ENCODE peak calls at places on chromosomes 11 and 22, in eight cellular contexts. J is dorsolateral prefrontal cortex, O is GM10248, A is AG10803, T is PC-9, E is astrocyte of the spinal cord, N is uterus, V is BJ. G is an unnamed sample.

GRCh38 chr11:72239296-72239848 is 4.6 kb downstream of the PHOX2A start:
- DNase-seq in J (no peak), O (peak), A (peak), T (peak), E (peak), N (peak), V (no peak), G (peak)

GRCh38 chr11:75767228-75767572 is 1.4 kb upstream of the DGAT2 start:
- DNase-seq in J (no peak), O (no peak), A (no peak), T (no peak), E (no peak), N (no peak), V (no peak), G (no peak)

GRCh38 chr11:100576044-100577021 is 110.8 kb upstream of the ARHGAP42 start:
- DNase-seq in J (no peak), O (peak), A (peak), T (peak), E (peak), N (no peak), V (no peak), G (peak)

GRCh38 chr11:35678975-35679374 is 16.4 kb downstream of the TRIM44 start:
- DNase-seq in J (no peak), O (no peak), A (no peak), T (no peak), E (no peak), N (no peak), V (no peak), G (no peak)

GRCh38 chr11:72930011-72930410 is 115.8 kb downstream of the ATG16L2 start:
- DNase-seq in J (no peak), O (no peak), A (peak), T (no peak), E (peak), N (no peak), V (no peak), G (no peak)

GRCh38 chr11:34151166-34151565 is 45.7 kb downstream of the NAT10 start:
- DNase-seq in J (no peak), O (no peak), A (no peak), T (no peak), E (no peak), N (no peak), V (no peak), G (no peak)

GRCh38 chr22:19880786-19881569 is 26.3 kb upstream of the GNB1L start:
- DNase-seq in J (peak), O (no peak), A (peak), T (peak), E (peak), N (peak), V (peak), G (no peak)

GRCh38 chr11:102927624-102927990 is 27.9 kb downstream of the MMP13 start:
- DNase-seq in J (no peak), O (no peak), A (no peak), T (no peak), E (no peak), N (no peak), V (no peak), G (no peak)

GRCh38 chr22:29450222-29450621 is 11.8 kb downstream of the RFPL1 start:
- DNase-seq in J (peak), O (no peak), A (no peak), T (no peak), E (no peak), N (no peak), V (no peak), G (no peak)

GRCh38 chr11:64285885-64286800 is 495 bp downstream of the GPR137 start:
- DNase-seq in J (no peak), O (no peak), A (no peak), T (peak), E (no peak), N (no peak), V (no peak), G (no peak)

GRCh38 chr11:102452461-102453285 is at the start of gene TMEM123:
- DNase-seq in J (peak), O (peak), A (peak), T (peak), E (peak), N (peak), V (no peak), G (peak)

GRCh38 chr22:46053563-46054090 is 76.7 kb upstream of the WNT7B start:
- DNase-seq in J (peak), O (no peak), A (peak), T (peak), E (peak), N (peak), V (no peak), G (peak)

GRCh38 chr22:20044495-20045151 is 23.7 kb downstream of the TANGO2 start:
- DNase-seq in J (no peak), O (no peak), A (no peak), T (no peak), E (no peak), N (no peak), V (no peak), G (no peak)

GRCh38 chr11:86932942-86933875 is 22.0 kb downstream of the FZD4 start:
- DNase-seq in J (no peak), O (no peak), A (no peak), T (no peak), E (no peak), N (no peak), V (no peak), G (no peak)

GRCh38 chr11:1198766-1199688 is 23.8 kb upstream of the MUC5B start:
- DNase-seq in J (peak), O (no peak), A (no peak), T (no peak), E (no peak), N (peak), V (no peak), G (no peak)

GRCh38 chr11:76380977-76381719 is at the start of the genes GVQW3 and THAP12:
- DNase-seq in J (peak), O (peak), A (peak), T (peak), E (peak), N (peak), V (peak), G (peak)

GRCh38 chr22:17192186-17192585 is 27.0 kb downstream of the ADA2 start:
- DNase-seq in J (no peak), O (no peak), A (no peak), T (no peak), E (no peak), N (no peak), V (no peak), G (no peak)

GRCh38 chr22:44192098-44192810 is 11.5 kb downstream of the PARVG start:
- DNase-seq in J (peak), O (no peak), A (no peak), T (peak), E (no peak), N (no peak), V (no peak), G (peak)

GRCh38 chr11:63608353-63609345 is 5.6 kb downstream of the PLAAT3 start:
- DNase-seq in J (no peak), O (no peak), A (peak), T (peak), E (peak), N (no peak), V (peak), G (no peak)

GRCh38 chr11:126969865-126970479 is 30.6 kb downstream of the KIRREL3 start:
- DNase-seq in J (no peak), O (no peak), A (peak), T (no peak), E (peak), N (no peak), V (no peak), G (no peak)

GRCh38 chr11:104146421-104146820 is 17.5 kb downstream of the PDGFD start:
- DNase-seq in J (no peak), O (no peak), A (peak), T (no peak), E (no peak), N (no peak), V (peak), G (no peak)

GRCh38 chr11:114070464-114071139 is 11.1 kb downstream of the ZBTB16 start:
- DNase-seq in J (no peak), O (no peak), A (no peak), T (no peak), E (no peak), N (no peak), V (no peak), G (no peak)

GRCh38 chr11:110176366-110177056 is 83.3 kb downstream of the ZC3H12C start:
- DNase-seq in J (no peak), O (no peak), A (peak), T (no peak), E (peak), N (no peak), V (no peak), G (no peak)

GRCh38 chr11:29962243-29962642 is 54.6 kb downstream of the KCNA4 start:
- DNase-seq in J (no peak), O (no peak), A (no peak), T (no peak), E (no peak), N (no peak), V (no peak), G (no peak)

GRCh38 chr11:118074785-118075184 is 2.1 kb upstream of the TMPRSS4 start:
- DNase-seq in J (no peak), O (no peak), A (no peak), T (peak), E (no peak), N (no peak), V (no peak), G (no peak)

GRCh38 chr11:60377737-60378136 is 595 bp upstream of the MS4A7 start:
- DNase-seq in J (peak), O (peak), A (no peak), T (no peak), E (no peak), N (no peak), V (no peak), G (peak)

GRCh38 chr22:35681454-35682050 is 33.3 kb downstream of the APOL6 start:
- DNase-seq in J (no peak), O (no peak), A (no peak), T (no peak), E (no peak), N (no peak), V (no peak), G (no peak)

GRCh38 chr22:17891427-17892167 is 117.3 kb upstream of the BID start:
- DNase-seq in J (no peak), O (peak), A (no peak), T (no peak), E (no peak), N (no peak), V (no peak), G (no peak)

GRCh38 chr11:123601737-123602136 is 52.7 kb downstream of the SCN3B start:
- DNase-seq in J (no peak), O (no peak), A (no peak), T (no peak), E (no peak), N (no peak), V (no peak), G (no peak)

GRCh38 chr11:3913921-3914320 is 58.5 kb downstream of the STIM1 start:
- DNase-seq in J (no peak), O (no peak), A (no peak), T (no peak), E (no peak), N (no peak), V (no peak), G (no peak)

GRCh38 chr22:20750461-20751184 is 23.3 kb upstream of the SERPIND1 start:
- DNase-seq in J (peak), O (peak), A (peak), T (peak), E (peak), N (peak), V (peak), G (peak)

GRCh38 chr11:8808226-8808585 is 102.8 kb upstream of the AKIP1 start:
- DNase-seq in J (no peak), O (no peak), A (no peak), T (no peak), E (no peak), N (no peak), V (no peak), G (no peak)

GRCh38 chr11:19345848-19346681 is 105.3 kb upstream of the E2F8 start:
- DNase-seq in J (peak), O (peak), A (no peak), T (no peak), E (peak), N (no peak), V (no peak), G (peak)

GRCh38 chr11:60265373-60266214 is 14.9 kb upstream of the MS4A4A start:
- DNase-seq in J (no peak), O (peak), A (peak), T (peak), E (peak), N (no peak), V (no peak), G (peak)

GRCh38 chr11:133830931-133831907 is 14.1 kb downstream of the SPATA19 start:
- DNase-seq in J (no peak), O (no peak), A (no peak), T (no peak), E (no peak), N (no peak), V (no peak), G (no peak)
- TF ChIP-seq CTCF in J (peak), O (peak), A (no peak), T (no peak), E (no peak), N (no peak), V (no peak), G (peak)

GRCh38 chr22:49046546-49047305 is 780.9 kb downstream of the BRD1 start:
- DNase-seq in J (peak), O (no peak), A (no peak), T (peak), E (no peak), N (peak), V (no peak), G (peak)
- TF ChIP-seq CTCF in J (peak), O (peak), A (no peak), T (peak), E (peak), N (peak), V (no peak), G (no peak)

GRCh38 chr11:2276280-2276998 is 6.1 kb upstream of the ASCL2 start:
- DNase-seq in J (no peak), O (no peak), A (no peak), T (no peak), E (no peak), N (peak), V (no peak), G (peak)
- TF ChIP-seq CTCF in J (no peak), O (no peak), A (no peak), T (no peak), E (no peak), N (no peak), V (no peak), G (no peak)

DNA sequence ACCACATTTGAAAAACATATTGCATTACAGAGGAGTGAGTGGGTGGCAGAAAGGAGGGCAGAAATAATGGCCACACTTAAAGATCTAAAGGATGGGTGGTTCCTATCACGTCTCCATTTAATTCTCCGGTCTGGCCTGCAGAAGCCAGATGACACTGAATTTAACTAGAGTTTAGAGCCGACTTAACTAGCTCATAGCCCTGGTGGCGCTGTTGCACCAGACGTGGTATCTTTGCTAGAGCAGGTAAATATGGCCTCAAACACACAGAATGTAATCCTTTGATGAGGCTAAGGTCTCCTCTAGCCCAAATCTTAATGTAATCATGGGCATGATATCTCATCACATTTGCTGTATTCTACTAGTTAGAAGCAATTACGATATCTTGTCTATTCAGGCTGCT is 51.5 kb upstream of the GAL start:
- DNase-seq in J (no peak), O (no peak), A (peak), T (peak), E (peak), N (no peak), V (no peak), G (no peak)
- TF ChIP-seq CTCF in J (no peak), O (peak), A (peak), T (peak), E (peak), N (no peak), V (peak), G (peak)

GRCh38 chr11:47257518-47258316 is at the start of gene NR1H3:
- DNase-seq in J (no peak), O (peak), A (peak), T (peak), E (peak), N (peak), V (no peak), G (peak)

GRCh38 chr11:47258317-47258902 is 614 bp downstream of the NR1H3 start:
- DNase-seq in J (no peak), O (no peak), A (no peak), T (no peak), E (no peak), N (no peak), V (no peak), G (no peak)

GRCh38 chr11:47261291-47261800 is 3.5 kb downstream of the NR1H3 start:
- DNase-seq in J (no peak), O (no peak), A (no peak), T (no peak), E (no peak), N (no peak), V (no peak), G (no peak)

GRCh38 chr11:47260366-47260765 is 2.6 kb downstream of the NR1H3 start:
- DNase-seq in J (no peak), O (no peak), A (no peak), T (no peak), E (no peak), N (no peak), V (no peak), G (no peak)

DNA sequence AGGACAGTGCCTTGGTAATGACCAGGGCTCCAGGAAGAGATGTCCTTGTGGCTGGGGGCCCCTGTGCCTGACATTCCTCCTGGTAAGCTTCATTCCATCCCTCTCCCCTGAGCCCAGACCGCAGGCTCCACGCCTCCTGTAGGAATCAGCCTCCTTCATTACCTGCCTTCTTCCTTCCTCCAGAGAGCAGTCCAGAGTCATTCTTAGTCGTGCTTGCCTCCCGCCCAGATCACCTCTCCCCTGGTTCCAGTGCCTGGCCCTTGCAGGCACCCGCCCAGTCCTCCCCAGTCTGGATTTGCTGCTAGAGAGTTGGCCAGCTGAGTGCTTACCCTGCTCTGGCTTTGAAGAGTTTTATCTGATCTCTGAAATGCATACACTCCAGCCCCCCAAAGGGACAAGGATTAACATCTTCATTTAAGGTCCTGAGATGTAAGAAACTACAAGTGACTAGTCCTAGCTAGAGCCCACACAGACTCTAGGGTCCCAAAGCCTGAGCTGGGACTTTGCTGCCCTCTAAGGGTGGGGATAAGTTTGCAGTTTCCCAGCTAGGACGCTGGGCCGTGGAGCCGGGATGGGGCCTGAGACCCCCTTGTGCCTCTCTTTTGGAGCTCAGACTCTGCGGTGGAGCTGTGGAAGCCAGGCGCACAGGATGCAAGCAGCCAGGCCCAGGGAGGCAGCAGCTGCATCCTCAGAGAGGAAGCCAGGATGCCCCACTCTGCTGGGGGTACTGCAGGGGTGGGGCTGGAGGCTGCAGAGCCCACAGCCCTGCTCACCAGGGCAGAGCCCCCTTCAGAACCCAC is 1.6 kb downstream of the NR1H3 start:
- DNase-seq in J (no peak), O (peak), A (peak), T (peak), E (peak), N (no peak), V (no peak), G (peak)
- TF ChIP-seq CTCF in J (peak), O (peak), A (peak), T (peak), E (peak), N (peak), V (peak), G (peak)

GRCh38 chr22:41273128-41273527 is 12.9 kb downstream of the RANGAP1 start:
- DNase-seq in J (no peak), O (no peak), A (no peak), T (no peak), E (no peak), N (no peak), V (no peak), G (no peak)

GRCh38 chr22:41280065-41280464 is 5.9 kb downstream of the RANGAP1 start:
- DNase-seq in J (no peak), O (no peak), A (no peak), T (no peak), E (no peak), N (no peak), V (no peak), G (no peak)

GRCh38 chr22:41271787-41272186 is 14.2 kb downstream of the RANGAP1 start:
- DNase-seq in J (no peak), O (no peak), A (no peak), T (no peak), E (no peak), N (no peak), V (no peak), G (no peak)

GRCh38 chr22:41280854-41281253 is 5.1 kb downstream of the RANGAP1 start:
- DNase-seq in J (no peak), O (no peak), A (no peak), T (no peak), E (no peak), N (no peak), V (no peak), G (no peak)

DNA sequence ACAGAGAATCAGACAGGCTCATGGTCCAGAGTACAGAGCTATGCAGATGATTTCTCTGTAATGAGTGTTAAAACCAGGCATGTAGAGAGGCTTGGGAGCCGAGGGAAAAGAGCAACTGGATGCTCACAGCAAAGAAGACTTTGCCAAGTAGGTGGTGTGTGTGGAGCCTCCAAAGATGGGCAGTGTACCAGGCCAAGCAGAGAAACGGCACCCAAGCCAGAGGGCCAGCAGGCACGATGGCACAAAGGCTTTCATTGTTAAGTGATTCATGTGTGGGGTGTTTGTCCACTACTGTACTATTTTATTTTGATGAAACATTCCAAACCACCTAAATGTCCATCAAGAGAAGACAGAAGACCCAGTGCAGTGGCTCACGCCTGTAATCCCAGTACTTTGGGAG is 11.1 kb downstream of the RANGAP1 start:
- DNase-seq in J (peak), O (no peak), A (no peak), T (no peak), E (no peak), N (no peak), V (no peak), G (no peak)
- TF ChIP-seq CTCF in J (no peak), O (no peak), A (no peak), T (no peak), E (no peak), N (no peak), V (no peak), G (no peak)

DNA sequence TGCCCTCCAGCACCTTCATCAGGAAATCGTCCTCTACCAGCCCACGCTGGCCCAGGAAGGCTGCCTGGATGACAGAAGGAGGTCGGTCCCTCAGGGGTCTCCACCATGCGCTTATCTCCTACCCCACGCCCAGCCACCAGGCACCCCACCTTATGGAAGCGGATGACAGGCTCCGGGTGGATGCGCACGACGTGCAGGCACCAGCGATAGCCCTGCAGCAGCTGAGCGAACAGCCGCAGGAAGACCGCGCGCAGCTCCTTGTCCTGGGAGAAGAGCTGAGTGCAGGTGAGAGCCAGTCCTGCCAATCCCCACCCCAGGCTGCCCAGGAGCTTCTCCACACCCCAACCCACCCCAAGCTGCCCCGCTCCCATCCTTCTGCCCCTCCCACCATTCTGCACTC is 9.8 kb downstream of the SBF1 start:
- DNase-seq in J (no peak), O (no peak), A (no peak), T (no peak), E (no peak), N (no peak), V (no peak), G (no peak)
- TF ChIP-seq CTCF in J (no peak), O (no peak), A (no peak), T (no peak), E (no peak), N (no peak), V (no peak), G (no peak)

G was measured in GM13976.